ENCODE peak calls at places on chromosome 17, in nine cellular contexts. D, T, E, R, G, O, Q, K and F are unnamed samples.

GRCh38 chr17:41464682-41465081 is 2.5 kb downstream of the KRT32 start:
- DNase-seq in D (peak; percentile 90), G (no peak), O (no peak), T (no peak), E (peak; percentile 79), R (peak; percentile 79), Q (peak; percentile 77), K (peak; percentile 98), F (no peak)

GRCh38 chr17:48175692-48176450 is 68.3 kb downstream of the SNX11 start:
- DNase-seq in K (peak; percentile 85), T (no peak), R (no peak), O (no peak), E (no peak), D (peak; percentile 62), Q (no peak), G (no peak), F (no peak)

GRCh38 chr17:60506312-60506711 is 19.7 kb downstream of the APPBP2 start:
- DNase-seq in T (no peak), E (no peak), D (peak; percentile 34), G (no peak), Q (no peak), O (no peak), R (no peak), K (peak; percentile 79), F (no peak)

GRCh38 chr17:55690105-55690508 is 32.6 kb downstream of the TMEM100 start:
- DNase-seq in G (no peak), K (no peak), Q (no peak), O (no peak), T (no peak), E (no peak), D (peak; percentile 8), R (no peak), F (no peak)

GRCh38 chr17:382644-383533 is 30.3 kb upstream of the RPH3AL start:
- DNase-seq in T (no peak), R (no peak), O (no peak), K (peak; percentile 57), Q (peak; percentile 30), G (no peak), E (peak; percentile 40), D (no peak), F (peak; percentile 76)

GRCh38 chr17:58306131-58306951 is 22.3 kb downstream of the TSPOAP1 start:
- DNase-seq in E (no peak), O (no peak), Q (no peak), R (no peak), K (no peak), D (no peak), G (no peak), T (peak; percentile 31), F (no peak)

GRCh38 chr17:45431531-45432404 is 902 bp downstream of the ARHGAP27 start:
- DNase-seq in R (peak; percentile 87), O (peak; percentile 82), E (peak; percentile 98), T (peak; percentile 86), K (peak; percentile 45), G (peak; percentile 53), Q (peak; percentile 64), D (peak; percentile 80), F (no peak)

GRCh38 chr17:29593546-29594440 is 861 bp downstream of the ANKRD13B start:
- DNase-seq in D (no peak), O (peak; percentile 37), G (no peak), E (no peak), Q (peak; percentile 23), T (peak; percentile 77), K (peak; percentile 66), R (no peak), F (no peak)

GRCh38 chr17:45751466-45751865 is 32.7 kb upstream of the CRHR1 start:
- DNase-seq in T (no peak), G (no peak), E (no peak), Q (no peak), R (no peak), O (no peak), K (no peak), D (no peak), F (no peak)

GRCh38 chr17:67442787-67443624 is 65.9 kb downstream of the PITPNC1 start:
- DNase-seq in G (no peak), O (no peak), R (no peak), K (peak; percentile 16), Q (no peak), E (no peak), T (no peak), D (no peak), F (no peak)

GRCh38 chr17:5819396-5819795 is 235.1 kb upstream of the NLRP1 start:
- DNase-seq in R (no peak), E (no peak), O (no peak), Q (no peak), T (no peak), G (no peak), K (no peak), D (no peak), F (no peak)

GRCh38 chr17:3865166-3865565 is 19.1 kb upstream of the NCBP3 start:
- DNase-seq in K (peak; percentile 64), D (peak; percentile 86), T (no peak), E (no peak), Q (no peak), G (no peak), R (no peak), O (no peak), F (no peak)